ENCODE peak calls at places on chromosomes 13 and 19, in four cellular contexts. One of them, this sample, is unnamed. For H3K27me3, the result is how much of the 10 kb centered on the place peaks cover.

GRCh38 chr19:31913103-31913710 is 432.2 kb upstream of the ZNF507 start:
- DNase-seq in bronchial epithelial cell: no peak
- DNase-seq in adipocyte: no peak
- DNase-seq in spleen: no peak
- DNase-seq in this sample: no peak

GRCh38 chr13:29362849-29363604 is 232.5 kb downstream of the SLC7A1 start:
- DNase-seq in bronchial epithelial cell: peak
- DNase-seq in adipocyte: peak
- DNase-seq in spleen: no peak
- DNase-seq in this sample: peak

GRCh38 chr13:49499889-49500660 is 4.3 kb downstream of the PHF11 start:
- DNase-seq in bronchial epithelial cell: peak
- DNase-seq in adipocyte: peak
- DNase-seq in spleen: no peak
- DNase-seq in this sample: no peak

GRCh38 chr13:40502236-40502635 is 164.2 kb downstream of the FOXO1 start:
- DNase-seq in bronchial epithelial cell: peak
- DNase-seq in adipocyte: no peak
- DNase-seq in spleen: no peak
- DNase-seq in this sample: peak

GRCh38 chr19:3656073-3656746 is 29.6 kb upstream of the CACTIN start:
- DNase-seq in bronchial epithelial cell: no peak
- DNase-seq in adipocyte: no peak
- DNase-seq in spleen: no peak
- DNase-seq in this sample: no peak

GRCh38 chr13:76389321-76389720 is 496.9 kb downstream of the KCTD12 start:
- DNase-seq in bronchial epithelial cell: peak
- DNase-seq in adipocyte: no peak
- DNase-seq in spleen: no peak
- DNase-seq in this sample: no peak

GRCh38 chr13:38527140-38527539 is 159.7 kb upstream of the FREM2 start:
- DNase-seq in bronchial epithelial cell: no peak
- DNase-seq in adipocyte: no peak
- DNase-seq in spleen: no peak
- DNase-seq in this sample: no peak

GRCh38 chr13:50130686-50131051 is 115.4 kb downstream of the KCNRG start:
- DNase-seq in bronchial epithelial cell: peak
- DNase-seq in adipocyte: peak
- DNase-seq in spleen: peak
- DNase-seq in this sample: peak

GRCh38 chr13:60986301-60986700 is 429.3 kb downstream of the PCDH20 start:
- DNase-seq in bronchial epithelial cell: peak
- DNase-seq in adipocyte: no peak
- DNase-seq in spleen: no peak
- DNase-seq in this sample: no peak

GRCh38 chr19:58361900-58362271 is 665 bp downstream of the ZNF497 start:
- DNase-seq in bronchial epithelial cell: no peak
- DNase-seq in adipocyte: no peak
- DNase-seq in spleen: peak
- DNase-seq in this sample: peak

DNA sequence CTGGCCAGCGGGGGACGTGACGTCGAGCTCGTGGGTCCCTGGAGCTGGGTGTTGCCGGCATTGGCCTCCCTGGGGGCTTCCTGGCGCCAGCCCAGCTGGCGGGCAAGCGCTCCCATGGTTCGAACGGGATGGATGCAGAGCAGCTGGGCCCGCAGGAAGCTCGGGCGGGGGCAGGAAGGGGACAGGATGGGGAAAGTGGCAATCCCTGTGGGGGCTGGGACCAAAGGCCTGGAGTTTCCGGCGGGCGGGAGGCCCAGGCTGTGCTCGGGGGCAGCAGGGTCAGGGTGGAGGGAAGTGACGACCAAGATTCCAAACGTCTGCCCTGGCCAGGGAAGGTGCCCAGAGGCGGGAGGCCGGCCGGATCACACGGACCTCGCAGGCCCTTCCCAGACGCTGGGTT is 19.3 kb downstream of the PALM start:
- DNase-seq in bronchial epithelial cell: no peak
- DNase-seq in adipocyte: no peak
- DNase-seq in spleen: peak
- DNase-seq in this sample: no peak
- H3K27me3 ChIP-seq in bronchial epithelial cell: under half
- H3K27me3 ChIP-seq in adipocyte: under half
- H3K27me3 ChIP-seq in spleen: under half
- H3K27me3 ChIP-seq in this sample: under half

DNA sequence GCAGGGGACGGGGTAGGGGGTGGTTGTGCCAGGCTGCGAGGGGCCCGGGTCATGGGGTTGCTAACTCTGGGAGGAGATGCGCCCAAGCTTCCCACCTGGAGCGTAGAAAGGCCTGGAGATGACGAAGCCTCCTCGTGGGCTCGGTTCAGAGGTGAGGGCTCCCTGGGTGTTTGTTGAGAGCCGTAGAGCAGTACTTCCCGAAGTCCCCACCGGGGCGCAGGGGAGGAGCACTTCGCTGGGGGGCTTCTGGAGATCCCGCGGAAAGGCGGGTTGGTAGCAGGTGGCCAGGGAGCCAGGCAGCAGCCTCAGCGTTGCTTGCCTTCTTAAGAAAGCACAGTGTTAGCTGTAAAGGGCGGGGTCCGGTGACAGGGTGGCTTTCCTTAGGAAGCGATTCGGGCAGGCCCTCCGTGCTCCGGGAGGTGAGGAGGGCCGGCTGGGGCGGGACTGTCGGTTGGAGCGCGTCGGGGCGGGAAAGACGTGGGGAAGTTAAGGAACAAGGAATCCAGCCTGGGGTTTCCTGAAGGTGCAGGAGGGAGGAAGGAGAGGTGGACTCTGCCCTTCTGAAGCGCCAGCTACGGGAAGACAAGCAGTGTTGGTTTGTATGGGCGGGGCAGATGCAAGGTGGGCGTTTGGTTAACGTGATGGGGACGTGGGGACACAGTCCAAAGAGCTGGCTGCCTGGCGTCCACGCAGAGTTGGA is 3.3 kb downstream of the VSTM2B start:
- DNase-seq in bronchial epithelial cell: no peak
- DNase-seq in adipocyte: no peak
- DNase-seq in spleen: peak
- DNase-seq in this sample: no peak
- H3K27me3 ChIP-seq in bronchial epithelial cell: under half
- H3K27me3 ChIP-seq in adipocyte: half or more
- H3K27me3 ChIP-seq in spleen: half or more
- H3K27me3 ChIP-seq in this sample: half or more

GRCh38 chr13:78862460-78862859 is 203.5 kb upstream of the OBI1 start:
- DNase-seq in bronchial epithelial cell: no peak
- DNase-seq in adipocyte: no peak
- DNase-seq in spleen: no peak
- DNase-seq in this sample: no peak

GRCh38 chr13:78867655-78868054 is 208.7 kb upstream of the OBI1 start:
- DNase-seq in bronchial epithelial cell: no peak
- DNase-seq in adipocyte: no peak
- DNase-seq in spleen: no peak
- DNase-seq in this sample: no peak
- H3K27me3 ChIP-seq in bronchial epithelial cell: under half
- H3K27me3 ChIP-seq in adipocyte: under half
- H3K27me3 ChIP-seq in spleen: under half
- H3K27me3 ChIP-seq in this sample: under half

GRCh38 chr19:41936961-41937360 is 8.7 kb upstream of the ERFL start:
- DNase-seq in bronchial epithelial cell: no peak
- DNase-seq in adipocyte: no peak
- DNase-seq in spleen: peak
- DNase-seq in this sample: no peak

GRCh38 chr19:41937525-41937924 is 9.3 kb upstream of the ERFL start:
- DNase-seq in bronchial epithelial cell: no peak
- DNase-seq in adipocyte: no peak
- DNase-seq in spleen: peak
- DNase-seq in this sample: no peak

GRCh38 chr19:41939861-41940442 is 11.7 kb upstream of the ERFL start:
- DNase-seq in bronchial epithelial cell: no peak
- DNase-seq in adipocyte: peak
- DNase-seq in spleen: peak
- DNase-seq in this sample: no peak

GRCh38 chr19:41936416-41936850 is 8.2 kb upstream of the ERFL start:
- DNase-seq in bronchial epithelial cell: peak
- DNase-seq in adipocyte: no peak
- DNase-seq in spleen: no peak
- DNase-seq in this sample: no peak

GRCh38 chr19:41937976-41938375 is 9.7 kb upstream of the ERFL start:
- DNase-seq in bronchial epithelial cell: no peak
- DNase-seq in adipocyte: no peak
- DNase-seq in spleen: peak
- DNase-seq in this sample: no peak
- H3K27me3 ChIP-seq in bronchial epithelial cell: under half
- H3K27me3 ChIP-seq in adipocyte: under half
- H3K27me3 ChIP-seq in spleen: under half
- H3K27me3 ChIP-seq in this sample: under half

DNA sequence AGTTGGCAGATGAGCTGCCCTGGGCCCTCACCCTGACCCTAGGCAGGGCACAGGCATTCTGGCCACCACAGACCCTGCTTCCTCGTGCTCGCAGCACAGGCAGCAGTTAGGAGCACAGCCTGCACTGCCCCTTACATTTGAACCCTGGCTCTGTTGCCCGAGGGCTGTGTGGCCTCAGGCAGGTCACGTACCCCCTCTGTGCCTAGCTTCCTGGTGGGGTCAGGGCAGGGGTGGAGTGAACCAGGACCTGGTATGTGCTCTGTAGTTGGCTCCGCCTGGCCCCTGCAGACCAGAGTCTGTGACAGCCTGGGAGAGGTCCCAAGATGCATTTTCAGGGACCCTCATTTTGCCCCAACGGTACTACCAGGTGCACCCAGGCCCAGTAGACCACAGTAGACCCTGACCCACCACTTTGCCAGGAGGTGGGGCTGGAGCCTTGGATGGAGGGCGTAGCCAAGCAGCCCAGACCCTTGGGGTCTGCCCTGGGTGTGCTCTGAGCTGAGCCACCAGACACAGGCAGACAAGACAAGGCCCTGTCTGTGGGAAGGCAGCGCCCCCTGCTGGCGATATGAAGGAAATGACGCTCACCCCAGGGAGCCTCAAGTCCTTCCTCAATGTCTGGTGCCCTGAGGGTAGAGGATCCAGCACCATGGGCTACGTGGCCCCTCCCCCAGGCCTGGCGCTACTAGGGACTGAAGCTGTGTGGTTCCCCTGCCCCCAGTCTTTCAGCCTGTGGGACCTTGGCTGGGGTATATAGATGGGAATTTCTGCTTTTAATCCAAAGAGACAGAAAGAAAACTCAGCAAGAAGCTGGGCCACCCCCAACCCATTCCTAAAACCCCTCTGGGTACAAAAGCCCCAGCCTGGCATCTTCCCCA is 9.0 kb downstream of the LYL1 start:
- DNase-seq in bronchial epithelial cell: peak
- DNase-seq in adipocyte: peak
- DNase-seq in spleen: peak
- DNase-seq in this sample: peak
- H3K27me3 ChIP-seq in bronchial epithelial cell: under half
- H3K27me3 ChIP-seq in adipocyte: under half
- H3K27me3 ChIP-seq in spleen: under half
- H3K27me3 ChIP-seq in this sample: under half

GRCh38 chr19:10289836-10290438 is at the start of gene ICAM5:
- DNase-seq in bronchial epithelial cell: peak
- DNase-seq in adipocyte: peak
- DNase-seq in spleen: peak
- DNase-seq in this sample: no peak

GRCh38 chr19:10286803-10287737 is at the start of gene ICAM4:
- DNase-seq in bronchial epithelial cell: peak
- DNase-seq in adipocyte: peak
- DNase-seq in spleen: peak
- DNase-seq in this sample: no peak

GRCh38 chr19:10290439-10290875 is 705 bp downstream of the ICAM5 start:
- DNase-seq in bronchial epithelial cell: no peak
- DNase-seq in adipocyte: peak
- DNase-seq in spleen: no peak
- DNase-seq in this sample: no peak

GRCh38 chr19:10289167-10289835 is 451 bp upstream of the ICAM5 start:
- DNase-seq in bronchial epithelial cell: peak
- DNase-seq in adipocyte: peak
- DNase-seq in spleen: peak
- DNase-seq in this sample: no peak

GRCh38 chr19:10288662-10289166 is 1.0 kb upstream of the ICAM5 start:
- DNase-seq in bronchial epithelial cell: peak
- DNase-seq in adipocyte: peak
- DNase-seq in spleen: no peak
- DNase-seq in this sample: no peak
- H3K27me3 ChIP-seq in bronchial epithelial cell: under half
- H3K27me3 ChIP-seq in adipocyte: half or more
- H3K27me3 ChIP-seq in spleen: half or more
- H3K27me3 ChIP-seq in this sample: half or more

GRCh38 chr13:26050568-26051230 is 1.1 kb downstream of the SHISA2 start:
- DNase-seq in bronchial epithelial cell: no peak
- DNase-seq in adipocyte: peak
- DNase-seq in spleen: no peak
- DNase-seq in this sample: no peak

GRCh38 chr13:26046639-26047038 is 5.2 kb downstream of the SHISA2 start:
- DNase-seq in bronchial epithelial cell: no peak
- DNase-seq in adipocyte: no peak
- DNase-seq in spleen: no peak
- DNase-seq in this sample: no peak

GRCh38 chr13:26047040-26047439 is 4.8 kb downstream of the SHISA2 start:
- DNase-seq in bronchial epithelial cell: no peak
- DNase-seq in adipocyte: no peak
- DNase-seq in spleen: no peak
- DNase-seq in this sample: no peak

GRCh38 chr13:26051231-26052135 is at the start of gene SHISA2:
- DNase-seq in bronchial epithelial cell: peak
- DNase-seq in adipocyte: peak
- DNase-seq in spleen: no peak
- DNase-seq in this sample: peak

DNA sequence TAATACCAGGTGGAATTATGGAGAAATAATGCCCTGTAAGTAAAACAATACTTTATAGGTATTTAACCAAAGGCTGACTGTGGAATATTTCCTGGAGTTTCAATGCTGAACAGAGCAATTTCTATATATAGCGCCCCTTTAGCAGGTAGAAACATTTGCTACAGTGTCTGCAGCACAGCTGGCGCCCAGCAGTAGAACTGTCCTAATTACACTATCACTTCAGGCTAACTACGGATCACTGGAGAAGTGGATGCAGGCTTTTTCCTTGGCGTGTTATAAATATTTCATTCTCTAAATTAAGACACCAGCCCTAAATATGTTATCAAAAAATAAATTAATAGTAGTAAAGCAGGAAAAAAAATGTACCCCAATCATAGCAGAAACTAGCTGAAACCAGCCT is 3.1 kb downstream of the SHISA2 start:
- DNase-seq in bronchial epithelial cell: no peak
- DNase-seq in adipocyte: no peak
- DNase-seq in spleen: no peak
- DNase-seq in this sample: no peak
- H3K27me3 ChIP-seq in bronchial epithelial cell: under half
- H3K27me3 ChIP-seq in adipocyte: under half
- H3K27me3 ChIP-seq in spleen: half or more
- H3K27me3 ChIP-seq in this sample: under half